ENCODE peak calls at places on chromosomes 5 and 9, in eight cellular contexts. One of them, this sample, is unnamed.

GRCh38 chr9:92405770-92406169 is 1.4 kb upstream of the OGN start:
- DNase-seq in activated CD4-positive, alpha-beta T cell treated with anti-CD3 and anti-CD28 coated beads, Interleukin-2, amount 50 U/mL, for 1 hour: no peak
- DNase-seq in AG04450: no peak
- DNase-seq in pancreas: no peak
- DNase-seq in testis: no peak
- DNase-seq in H9: no peak
- DNase-seq in lung microvascular endothelial cell: no peak
- DNase-seq in NCI-H774: no peak
- DNase-seq in this sample: no peak

GRCh38 chr9:4738866-4739586 is 2.0 kb downstream of the AK3 start:
- DNase-seq in activated CD4-positive, alpha-beta T cell treated with anti-CD3 and anti-CD28 coated beads, Interleukin-2, amount 50 U/mL, for 1 hour: no peak
- DNase-seq in AG04450: no peak
- DNase-seq in pancreas: no peak
- DNase-seq in testis: no peak
- DNase-seq in H9: no peak
- DNase-seq in lung microvascular endothelial cell: no peak
- DNase-seq in NCI-H774: no peak
- DNase-seq in this sample: no peak

GRCh38 chr9:124481115-124481514 is 26.1 kb downstream of the NR5A1 start:
- DNase-seq in activated CD4-positive, alpha-beta T cell treated with anti-CD3 and anti-CD28 coated beads, Interleukin-2, amount 50 U/mL, for 1 hour: no peak
- DNase-seq in AG04450: no peak
- DNase-seq in pancreas: peak
- DNase-seq in testis: no peak
- DNase-seq in H9: no peak
- DNase-seq in lung microvascular endothelial cell: no peak
- DNase-seq in NCI-H774: no peak
- DNase-seq in this sample: no peak

GRCh38 chr9:77882294-77882693 is 149.3 kb downstream of the GNAQ start:
- DNase-seq in activated CD4-positive, alpha-beta T cell treated with anti-CD3 and anti-CD28 coated beads, Interleukin-2, amount 50 U/mL, for 1 hour: no peak
- DNase-seq in AG04450: no peak
- DNase-seq in pancreas: no peak
- DNase-seq in testis: no peak
- DNase-seq in H9: no peak
- DNase-seq in lung microvascular endothelial cell: no peak
- DNase-seq in NCI-H774: no peak
- DNase-seq in this sample: no peak

GRCh38 chr5:62791059-62791458 is 212.4 kb downstream of the LRRC70 start:
- DNase-seq in activated CD4-positive, alpha-beta T cell treated with anti-CD3 and anti-CD28 coated beads, Interleukin-2, amount 50 U/mL, for 1 hour: no peak
- DNase-seq in AG04450: no peak
- DNase-seq in pancreas: no peak
- DNase-seq in testis: no peak
- DNase-seq in H9: no peak
- DNase-seq in lung microvascular endothelial cell: peak
- DNase-seq in NCI-H774: no peak
- DNase-seq in this sample: no peak

GRCh38 chr9:127526655-127527559 is 75.6 kb downstream of the LRSAM1 start:
- DNase-seq in activated CD4-positive, alpha-beta T cell treated with anti-CD3 and anti-CD28 coated beads, Interleukin-2, amount 50 U/mL, for 1 hour: no peak
- DNase-seq in AG04450: no peak
- DNase-seq in pancreas: peak
- DNase-seq in testis: no peak
- DNase-seq in H9: no peak
- DNase-seq in lung microvascular endothelial cell: no peak
- DNase-seq in NCI-H774: no peak
- DNase-seq in this sample: no peak

GRCh38 chr5:83125560-83125959 is 48.2 kb downstream of the XRCC4 start:
- DNase-seq in activated CD4-positive, alpha-beta T cell treated with anti-CD3 and anti-CD28 coated beads, Interleukin-2, amount 50 U/mL, for 1 hour: no peak
- DNase-seq in AG04450: no peak
- DNase-seq in pancreas: no peak
- DNase-seq in testis: no peak
- DNase-seq in H9: peak
- DNase-seq in lung microvascular endothelial cell: no peak
- DNase-seq in NCI-H774: no peak
- DNase-seq in this sample: no peak

GRCh38 chr5:154267516-154267915 is 77.0 kb downstream of the GALNT10 start:
- DNase-seq in activated CD4-positive, alpha-beta T cell treated with anti-CD3 and anti-CD28 coated beads, Interleukin-2, amount 50 U/mL, for 1 hour: no peak
- DNase-seq in AG04450: no peak
- DNase-seq in pancreas: no peak
- DNase-seq in testis: no peak
- DNase-seq in H9: no peak
- DNase-seq in lung microvascular endothelial cell: no peak
- DNase-seq in NCI-H774: no peak
- DNase-seq in this sample: no peak

GRCh38 chr5:93503598-93504067 is 77.4 kb downstream of the NR2F1-AS1 start:
- DNase-seq in activated CD4-positive, alpha-beta T cell treated with anti-CD3 and anti-CD28 coated beads, Interleukin-2, amount 50 U/mL, for 1 hour: no peak
- DNase-seq in AG04450: peak
- DNase-seq in pancreas: no peak
- DNase-seq in testis: no peak
- DNase-seq in H9: no peak
- DNase-seq in lung microvascular endothelial cell: no peak
- DNase-seq in NCI-H774: no peak
- DNase-seq in this sample: no peak

GRCh38 chr9:129006328-129007034 is 21.6 kb downstream of the SH3GLB2 start:
- DNase-seq in activated CD4-positive, alpha-beta T cell treated with anti-CD3 and anti-CD28 coated beads, Interleukin-2, amount 50 U/mL, for 1 hour: peak
- DNase-seq in AG04450: peak
- DNase-seq in pancreas: peak
- DNase-seq in testis: peak
- DNase-seq in H9: peak
- DNase-seq in lung microvascular endothelial cell: peak
- DNase-seq in NCI-H774: peak
- DNase-seq in this sample: peak

GRCh38 chr9:129416831-129417604 is 203.9 kb downstream of the C9orf50 start:
- DNase-seq in activated CD4-positive, alpha-beta T cell treated with anti-CD3 and anti-CD28 coated beads, Interleukin-2, amount 50 U/mL, for 1 hour: no peak
- DNase-seq in AG04450: no peak
- DNase-seq in pancreas: peak
- DNase-seq in testis: no peak
- DNase-seq in H9: no peak
- DNase-seq in lung microvascular endothelial cell: no peak
- DNase-seq in NCI-H774: peak
- DNase-seq in this sample: no peak

GRCh38 chr5:43281840-43282658 is 31.2 kb downstream of the HMGCS1 start:
- DNase-seq in activated CD4-positive, alpha-beta T cell treated with anti-CD3 and anti-CD28 coated beads, Interleukin-2, amount 50 U/mL, for 1 hour: no peak
- DNase-seq in AG04450: no peak
- DNase-seq in pancreas: no peak
- DNase-seq in testis: no peak
- DNase-seq in H9: no peak
- DNase-seq in lung microvascular endothelial cell: no peak
- DNase-seq in NCI-H774: no peak
- DNase-seq in this sample: no peak

GRCh38 chr9:137809038-137809630 is 68.4 kb upstream of the CACNA1B start:
- DNase-seq in activated CD4-positive, alpha-beta T cell treated with anti-CD3 and anti-CD28 coated beads, Interleukin-2, amount 50 U/mL, for 1 hour: no peak
- DNase-seq in AG04450: no peak
- DNase-seq in pancreas: no peak
- DNase-seq in testis: no peak
- DNase-seq in H9: no peak
- DNase-seq in lung microvascular endothelial cell: no peak
- DNase-seq in NCI-H774: no peak
- DNase-seq in this sample: no peak

GRCh38 chr9:74887041-74887980 is at the start of gene TRPM6:
- DNase-seq in activated CD4-positive, alpha-beta T cell treated with anti-CD3 and anti-CD28 coated beads, Interleukin-2, amount 50 U/mL, for 1 hour: peak
- DNase-seq in AG04450: peak
- DNase-seq in pancreas: peak
- DNase-seq in testis: peak
- DNase-seq in H9: peak
- DNase-seq in lung microvascular endothelial cell: peak
- DNase-seq in NCI-H774: peak
- DNase-seq in this sample: peak

GRCh38 chr5:55850839-55851674 is at the start of gene IL31RA:
- DNase-seq in activated CD4-positive, alpha-beta T cell treated with anti-CD3 and anti-CD28 coated beads, Interleukin-2, amount 50 U/mL, for 1 hour: no peak
- DNase-seq in AG04450: peak
- DNase-seq in pancreas: no peak
- DNase-seq in testis: no peak
- DNase-seq in H9: no peak
- DNase-seq in lung microvascular endothelial cell: peak
- DNase-seq in NCI-H774: no peak
- DNase-seq in this sample: no peak

GRCh38 chr9:2837915-2838314 is 6.0 kb downstream of the PUM3 start:
- DNase-seq in activated CD4-positive, alpha-beta T cell treated with anti-CD3 and anti-CD28 coated beads, Interleukin-2, amount 50 U/mL, for 1 hour: no peak
- DNase-seq in AG04450: no peak
- DNase-seq in pancreas: no peak
- DNase-seq in testis: no peak
- DNase-seq in H9: no peak
- DNase-seq in lung microvascular endothelial cell: peak
- DNase-seq in NCI-H774: no peak
- DNase-seq in this sample: no peak

GRCh38 chr5:163245584-163245983 is 191.8 kb upstream of the CCNG1 start:
- DNase-seq in activated CD4-positive, alpha-beta T cell treated with anti-CD3 and anti-CD28 coated beads, Interleukin-2, amount 50 U/mL, for 1 hour: no peak
- DNase-seq in AG04450: no peak
- DNase-seq in pancreas: no peak
- DNase-seq in testis: no peak
- DNase-seq in H9: no peak
- DNase-seq in lung microvascular endothelial cell: no peak
- DNase-seq in NCI-H774: no peak
- DNase-seq in this sample: no peak

GRCh38 chr5:105952875-105953274 is 1717.9 kb downstream of the EFNA5 start:
- DNase-seq in activated CD4-positive, alpha-beta T cell treated with anti-CD3 and anti-CD28 coated beads, Interleukin-2, amount 50 U/mL, for 1 hour: no peak
- DNase-seq in AG04450: no peak
- DNase-seq in pancreas: no peak
- DNase-seq in testis: no peak
- DNase-seq in H9: no peak
- DNase-seq in lung microvascular endothelial cell: no peak
- DNase-seq in NCI-H774: peak
- DNase-seq in this sample: no peak

GRCh38 chr5:149464796-149465489 is 85.9 kb upstream of the IL17B start:
- DNase-seq in activated CD4-positive, alpha-beta T cell treated with anti-CD3 and anti-CD28 coated beads, Interleukin-2, amount 50 U/mL, for 1 hour: no peak
- DNase-seq in AG04450: no peak
- DNase-seq in pancreas: no peak
- DNase-seq in testis: peak
- DNase-seq in H9: no peak
- DNase-seq in lung microvascular endothelial cell: peak
- DNase-seq in NCI-H774: no peak
- DNase-seq in this sample: peak

GRCh38 chr5:59136575-59136974 is 553.7 kb downstream of the RAB3C start:
- DNase-seq in activated CD4-positive, alpha-beta T cell treated with anti-CD3 and anti-CD28 coated beads, Interleukin-2, amount 50 U/mL, for 1 hour: no peak
- DNase-seq in AG04450: no peak
- DNase-seq in pancreas: no peak
- DNase-seq in testis: no peak
- DNase-seq in H9: no peak
- DNase-seq in lung microvascular endothelial cell: no peak
- DNase-seq in NCI-H774: no peak
- DNase-seq in this sample: no peak

GRCh38 chr9:16704096-16704488 is 166.4 kb downstream of the BNC2 start:
- DNase-seq in activated CD4-positive, alpha-beta T cell treated with anti-CD3 and anti-CD28 coated beads, Interleukin-2, amount 50 U/mL, for 1 hour: no peak
- DNase-seq in AG04450: no peak
- DNase-seq in pancreas: no peak
- DNase-seq in testis: no peak
- DNase-seq in H9: no peak
- DNase-seq in lung microvascular endothelial cell: no peak
- DNase-seq in NCI-H774: no peak
- DNase-seq in this sample: no peak

GRCh38 chr9:37787059-37787458 is 2.2 kb upstream of the EXOSC3 start:
- DNase-seq in activated CD4-positive, alpha-beta T cell treated with anti-CD3 and anti-CD28 coated beads, Interleukin-2, amount 50 U/mL, for 1 hour: no peak
- DNase-seq in AG04450: no peak
- DNase-seq in pancreas: peak
- DNase-seq in testis: peak
- DNase-seq in H9: peak
- DNase-seq in lung microvascular endothelial cell: no peak
- DNase-seq in NCI-H774: no peak
- DNase-seq in this sample: no peak

GRCh38 chr9:27347889-27348288 is 50.9 kb upstream of the EQTN start:
- DNase-seq in activated CD4-positive, alpha-beta T cell treated with anti-CD3 and anti-CD28 coated beads, Interleukin-2, amount 50 U/mL, for 1 hour: no peak
- DNase-seq in AG04450: no peak
- DNase-seq in pancreas: no peak
- DNase-seq in testis: no peak
- DNase-seq in H9: no peak
- DNase-seq in lung microvascular endothelial cell: no peak
- DNase-seq in NCI-H774: no peak
- DNase-seq in this sample: no peak

GRCh38 chr5:170449232-170449631 is 54.6 kb upstream of the KCNIP1 start:
- DNase-seq in activated CD4-positive, alpha-beta T cell treated with anti-CD3 and anti-CD28 coated beads, Interleukin-2, amount 50 U/mL, for 1 hour: no peak
- DNase-seq in AG04450: no peak
- DNase-seq in pancreas: no peak
- DNase-seq in testis: no peak
- DNase-seq in H9: peak
- DNase-seq in lung microvascular endothelial cell: no peak
- DNase-seq in NCI-H774: no peak
- DNase-seq in this sample: no peak

GRCh38 chr5:29770936-29771335 is 1422.5 kb upstream of the CDH6 start:
- DNase-seq in activated CD4-positive, alpha-beta T cell treated with anti-CD3 and anti-CD28 coated beads, Interleukin-2, amount 50 U/mL, for 1 hour: no peak
- DNase-seq in AG04450: no peak
- DNase-seq in pancreas: no peak
- DNase-seq in testis: no peak
- DNase-seq in H9: no peak
- DNase-seq in lung microvascular endothelial cell: no peak
- DNase-seq in NCI-H774: no peak
- DNase-seq in this sample: no peak